ENCODE peak calls at places on chromosomes 6 and 20, in nine cellular contexts. One of them, this sample, is unnamed.

GRCh38 chr6:113350521-113350920 is 506.6 kb upstream of the MARCKS start:
- DNase-seq in pancreas: no peak
- DNase-seq in NCI-H1417: no peak
- DNase-seq in effector CD8-positive, alpha-beta T cell: no peak
- DNase-seq in GM23338: no peak
- DNase-seq in SW 1271: no peak
- DNase-seq in lower lobe of right lung: no peak
- DNase-seq in NCI-H748 treated with DMSO at 0.1 percent for 48 hours: no peak
- DNase-seq in hypothalamus: no peak
- DNase-seq in this sample: no peak

GRCh38 chr6:33967966-33968724 is 164.3 kb upstream of the MLN start:
- DNase-seq in hypothalamus: no peak
- DNase-seq in effector CD8-positive, alpha-beta T cell: no peak
- DNase-seq in lower lobe of right lung: no peak
- DNase-seq in NCI-H748 treated with DMSO at 0.1 percent for 48 hours: peak; percentile 14
- DNase-seq in SW 1271: no peak
- DNase-seq in NCI-H1417: peak; percentile 7
- DNase-seq in GM23338: peak; percentile 82
- DNase-seq in pancreas: no peak
- DNase-seq in this sample: peak; percentile 76

GRCh38 chr20:3281437-3281836 is 42.4 kb upstream of the SLC4A11 start:
- DNase-seq in lower lobe of right lung: no peak
- DNase-seq in NCI-H1417: no peak
- DNase-seq in effector CD8-positive, alpha-beta T cell: no peak
- DNase-seq in NCI-H748 treated with DMSO at 0.1 percent for 48 hours: no peak
- DNase-seq in SW 1271: no peak
- DNase-seq in pancreas: no peak
- DNase-seq in hypothalamus: no peak
- DNase-seq in GM23338: no peak
- DNase-seq in this sample: no peak

GRCh38 chr6:2434911-2435310 is 189.5 kb upstream of the GMDS start:
- DNase-seq in lower lobe of right lung: no peak
- DNase-seq in NCI-H1417: no peak
- DNase-seq in NCI-H748 treated with DMSO at 0.1 percent for 48 hours: peak; percentile 15
- DNase-seq in effector CD8-positive, alpha-beta T cell: no peak
- DNase-seq in pancreas: no peak
- DNase-seq in hypothalamus: no peak
- DNase-seq in SW 1271: no peak
- DNase-seq in GM23338: no peak
- DNase-seq in this sample: no peak

GRCh38 chr20:36543187-36544133 is 2.1 kb downstream of the MYL9 start:
- DNase-seq in GM23338: no peak
- DNase-seq in lower lobe of right lung: no peak
- DNase-seq in SW 1271: no peak
- DNase-seq in NCI-H1417: no peak
- DNase-seq in hypothalamus: no peak
- DNase-seq in NCI-H748 treated with DMSO at 0.1 percent for 48 hours: no peak
- DNase-seq in effector CD8-positive, alpha-beta T cell: no peak
- DNase-seq in pancreas: no peak
- DNase-seq in this sample: no peak

GRCh38 chr20:8291873-8292272 is 159.8 kb downstream of the PLCB1 start:
- DNase-seq in effector CD8-positive, alpha-beta T cell: no peak
- DNase-seq in NCI-H748 treated with DMSO at 0.1 percent for 48 hours: no peak
- DNase-seq in SW 1271: no peak
- DNase-seq in pancreas: no peak
- DNase-seq in lower lobe of right lung: no peak
- DNase-seq in NCI-H1417: no peak
- DNase-seq in hypothalamus: no peak
- DNase-seq in GM23338: no peak
- DNase-seq in this sample: no peak

GRCh38 chr6:48486876-48487275 is 375.9 kb upstream of the PTCHD4 start:
- DNase-seq in effector CD8-positive, alpha-beta T cell: no peak
- DNase-seq in hypothalamus: no peak
- DNase-seq in NCI-H1417: no peak
- DNase-seq in NCI-H748 treated with DMSO at 0.1 percent for 48 hours: no peak
- DNase-seq in lower lobe of right lung: no peak
- DNase-seq in GM23338: no peak
- DNase-seq in pancreas: no peak
- DNase-seq in SW 1271: no peak
- DNase-seq in this sample: no peak

GRCh38 chr6:88119769-88120168 is 46.4 kb downstream of the CNR1 start:
- DNase-seq in SW 1271: no peak
- DNase-seq in NCI-H748 treated with DMSO at 0.1 percent for 48 hours: no peak
- DNase-seq in GM23338: peak; percentile 81
- DNase-seq in hypothalamus: no peak
- DNase-seq in lower lobe of right lung: no peak
- DNase-seq in pancreas: no peak
- DNase-seq in effector CD8-positive, alpha-beta T cell: no peak
- DNase-seq in NCI-H1417: no peak
- DNase-seq in this sample: no peak

GRCh38 chr6:139990287-139990686 is 615.8 kb upstream of the CITED2 start:
- DNase-seq in effector CD8-positive, alpha-beta T cell: no peak
- DNase-seq in GM23338: no peak
- DNase-seq in lower lobe of right lung: no peak
- DNase-seq in SW 1271: no peak
- DNase-seq in hypothalamus: no peak
- DNase-seq in NCI-H748 treated with DMSO at 0.1 percent for 48 hours: no peak
- DNase-seq in NCI-H1417: no peak
- DNase-seq in pancreas: no peak
- DNase-seq in this sample: no peak

GRCh38 chr20:46145646-46146045 is 27.5 kb downstream of the CD40 start:
- DNase-seq in GM23338: peak; percentile 28
- DNase-seq in pancreas: no peak
- DNase-seq in SW 1271: no peak
- DNase-seq in effector CD8-positive, alpha-beta T cell: no peak
- DNase-seq in NCI-H748 treated with DMSO at 0.1 percent for 48 hours: peak; percentile 75
- DNase-seq in NCI-H1417: peak; percentile 91
- DNase-seq in hypothalamus: no peak
- DNase-seq in lower lobe of right lung: no peak
- DNase-seq in this sample: no peak

GRCh38 chr6:160927416-160927815 is 64.2 kb upstream of the MAP3K4 start:
- DNase-seq in NCI-H748 treated with DMSO at 0.1 percent for 48 hours: no peak
- DNase-seq in hypothalamus: no peak
- DNase-seq in effector CD8-positive, alpha-beta T cell: no peak
- DNase-seq in pancreas: no peak
- DNase-seq in lower lobe of right lung: no peak
- DNase-seq in GM23338: no peak
- DNase-seq in NCI-H1417: no peak
- DNase-seq in SW 1271: no peak
- DNase-seq in this sample: no peak

GRCh38 chr20:14062786-14063185 is 67.5 kb downstream of the MACROD2 start:
- DNase-seq in GM23338: no peak
- DNase-seq in effector CD8-positive, alpha-beta T cell: no peak
- DNase-seq in hypothalamus: no peak
- DNase-seq in NCI-H748 treated with DMSO at 0.1 percent for 48 hours: no peak
- DNase-seq in NCI-H1417: peak; percentile 13
- DNase-seq in pancreas: no peak
- DNase-seq in lower lobe of right lung: no peak
- DNase-seq in SW 1271: no peak
- DNase-seq in this sample: no peak

GRCh38 chr20:19737025-19737424 is 21.0 kb upstream of the RIN2 start:
- DNase-seq in pancreas: no peak
- DNase-seq in hypothalamus: no peak
- DNase-seq in NCI-H748 treated with DMSO at 0.1 percent for 48 hours: no peak
- DNase-seq in GM23338: no peak
- DNase-seq in effector CD8-positive, alpha-beta T cell: no peak
- DNase-seq in SW 1271: peak; percentile 14
- DNase-seq in NCI-H1417: no peak
- DNase-seq in lower lobe of right lung: no peak
- DNase-seq in this sample: no peak

GRCh38 chr6:148445620-148446019 is 103.0 kb downstream of the SASH1 start:
- DNase-seq in pancreas: no peak
- DNase-seq in NCI-H1417: no peak
- DNase-seq in SW 1271: peak; percentile 81
- DNase-seq in NCI-H748 treated with DMSO at 0.1 percent for 48 hours: no peak
- DNase-seq in lower lobe of right lung: no peak
- DNase-seq in GM23338: no peak
- DNase-seq in effector CD8-positive, alpha-beta T cell: no peak
- DNase-seq in hypothalamus: no peak
- DNase-seq in this sample: no peak

GRCh38 chr6:139852484-139853140 is 478.2 kb upstream of the CITED2 start:
- DNase-seq in effector CD8-positive, alpha-beta T cell: no peak
- DNase-seq in lower lobe of right lung: no peak
- DNase-seq in hypothalamus: no peak
- DNase-seq in NCI-H1417: no peak
- DNase-seq in SW 1271: no peak
- DNase-seq in GM23338: no peak
- DNase-seq in NCI-H748 treated with DMSO at 0.1 percent for 48 hours: no peak
- DNase-seq in pancreas: no peak
- DNase-seq in this sample: no peak

GRCh38 chr20:48210111-48211029 is 425.1 kb upstream of the SULF2 start:
- DNase-seq in SW 1271: no peak
- DNase-seq in pancreas: no peak
- DNase-seq in GM23338: no peak
- DNase-seq in NCI-H748 treated with DMSO at 0.1 percent for 48 hours: no peak
- DNase-seq in NCI-H1417: no peak
- DNase-seq in lower lobe of right lung: no peak
- DNase-seq in effector CD8-positive, alpha-beta T cell: no peak
- DNase-seq in hypothalamus: no peak
- DNase-seq in this sample: no peak

GRCh38 chr20:51375561-51375960 is 167.0 kb downstream of the NFATC2 start:
- DNase-seq in hypothalamus: no peak
- DNase-seq in NCI-H1417: no peak
- DNase-seq in effector CD8-positive, alpha-beta T cell: no peak
- DNase-seq in GM23338: no peak
- DNase-seq in lower lobe of right lung: no peak
- DNase-seq in SW 1271: no peak
- DNase-seq in NCI-H748 treated with DMSO at 0.1 percent for 48 hours: no peak
- DNase-seq in pancreas: no peak
- DNase-seq in this sample: no peak

GRCh38 chr20:19602660-19603389 is 155.2 kb upstream of the RIN2 start:
- DNase-seq in hypothalamus: no peak
- DNase-seq in GM23338: no peak
- DNase-seq in effector CD8-positive, alpha-beta T cell: no peak
- DNase-seq in lower lobe of right lung: no peak
- DNase-seq in pancreas: no peak
- DNase-seq in NCI-H1417: peak; percentile 42
- DNase-seq in NCI-H748 treated with DMSO at 0.1 percent for 48 hours: no peak
- DNase-seq in SW 1271: no peak
- DNase-seq in this sample: no peak

GRCh38 chr6:162684961-162685360 is 42.6 kb downstream of the PRKN start:
- DNase-seq in hypothalamus: no peak
- DNase-seq in NCI-H1417: no peak
- DNase-seq in lower lobe of right lung: no peak
- DNase-seq in GM23338: no peak
- DNase-seq in SW 1271: no peak
- DNase-seq in effector CD8-positive, alpha-beta T cell: no peak
- DNase-seq in pancreas: no peak
- DNase-seq in NCI-H748 treated with DMSO at 0.1 percent for 48 hours: no peak
- DNase-seq in this sample: no peak

GRCh38 chr20:25285856-25286798 is 38.2 kb downstream of the PYGB start:
- DNase-seq in effector CD8-positive, alpha-beta T cell: no peak
- DNase-seq in hypothalamus: no peak
- DNase-seq in lower lobe of right lung: peak; percentile 29
- DNase-seq in NCI-H748 treated with DMSO at 0.1 percent for 48 hours: no peak
- DNase-seq in SW 1271: no peak
- DNase-seq in pancreas: peak; percentile 10
- DNase-seq in NCI-H1417: no peak
- DNase-seq in GM23338: no peak
- DNase-seq in this sample: no peak

GRCh38 chr6:113381232-113381631 is 475.9 kb upstream of the MARCKS start:
- DNase-seq in pancreas: no peak
- DNase-seq in hypothalamus: no peak
- DNase-seq in GM23338: no peak
- DNase-seq in lower lobe of right lung: no peak
- DNase-seq in NCI-H748 treated with DMSO at 0.1 percent for 48 hours: no peak
- DNase-seq in effector CD8-positive, alpha-beta T cell: no peak
- DNase-seq in NCI-H1417: no peak
- DNase-seq in SW 1271: no peak
- DNase-seq in this sample: no peak

GRCh38 chr6:145929037-145929633 is 35.0 kb downstream of the SHPRH start:
- DNase-seq in GM23338: peak; percentile 59
- DNase-seq in NCI-H748 treated with DMSO at 0.1 percent for 48 hours: peak; percentile 20
- DNase-seq in SW 1271: peak; percentile 28
- DNase-seq in NCI-H1417: peak; percentile 70
- DNase-seq in lower lobe of right lung: no peak
- DNase-seq in pancreas: no peak
- DNase-seq in hypothalamus: no peak
- DNase-seq in effector CD8-positive, alpha-beta T cell: no peak
- DNase-seq in this sample: no peak

GRCh38 chr6:1325471-1326309 is 13.8 kb downstream of the FOXQ1 start:
- DNase-seq in NCI-H748 treated with DMSO at 0.1 percent for 48 hours: no peak
- DNase-seq in GM23338: no peak
- DNase-seq in NCI-H1417: no peak
- DNase-seq in lower lobe of right lung: no peak
- DNase-seq in pancreas: peak; percentile 82
- DNase-seq in SW 1271: peak; percentile 35
- DNase-seq in effector CD8-positive, alpha-beta T cell: no peak
- DNase-seq in hypothalamus: no peak
- DNase-seq in this sample: no peak

GRCh38 chr20:45470262-45470931 is 844 bp downstream of the WFDC2 start:
- DNase-seq in NCI-H1417: peak; percentile 86
- DNase-seq in effector CD8-positive, alpha-beta T cell: no peak
- DNase-seq in hypothalamus: peak; percentile 42
- DNase-seq in GM23338: peak; percentile 68
- DNase-seq in pancreas: peak; percentile 46
- DNase-seq in NCI-H748 treated with DMSO at 0.1 percent for 48 hours: no peak
- DNase-seq in lower lobe of right lung: peak; percentile 83
- DNase-seq in SW 1271: no peak
- DNase-seq in this sample: no peak

GRCh38 chr20:25050082-25050481 is 7.9 kb downstream of the ACSS1 start:
- DNase-seq in hypothalamus: no peak
- DNase-seq in SW 1271: no peak
- DNase-seq in GM23338: no peak
- DNase-seq in NCI-H748 treated with DMSO at 0.1 percent for 48 hours: no peak
- DNase-seq in pancreas: no peak
- DNase-seq in effector CD8-positive, alpha-beta T cell: no peak
- DNase-seq in NCI-H1417: no peak
- DNase-seq in lower lobe of right lung: no peak
- DNase-seq in this sample: no peak

GRCh38 chr6:53035549-53036213 is 29.5 kb upstream of the FBXO9 start:
- DNase-seq in NCI-H748 treated with DMSO at 0.1 percent for 48 hours: no peak
- DNase-seq in NCI-H1417: no peak
- DNase-seq in hypothalamus: no peak
- DNase-seq in GM23338: no peak
- DNase-seq in lower lobe of right lung: no peak
- DNase-seq in SW 1271: no peak
- DNase-seq in pancreas: no peak
- DNase-seq in effector CD8-positive, alpha-beta T cell: no peak
- DNase-seq in this sample: no peak

GRCh38 chr6:7562769-7563168 is 21.3 kb downstream of the DSP start:
- DNase-seq in lower lobe of right lung: no peak
- DNase-seq in GM23338: no peak
- DNase-seq in NCI-H1417: peak; percentile 5
- DNase-seq in SW 1271: no peak
- DNase-seq in NCI-H748 treated with DMSO at 0.1 percent for 48 hours: no peak
- DNase-seq in effector CD8-positive, alpha-beta T cell: no peak
- DNase-seq in pancreas: no peak
- DNase-seq in hypothalamus: no peak
- DNase-seq in this sample: no peak

This sample was measured in HuH-7.5.